ENCODE peak calls at places on chromosomes 6 and 20, in eight cellular contexts. C is endothelial cell of umbilical vein, D is IMR-90, T is right lobe of liver, P is A549, B is stomach, L is esophagus muscularis mucosa, Z is uterus. K is an unnamed sample.

GRCh38 chr6:168165891-168166290 is 86.9 kb upstream of the FRMD1 start:
- DNase-seq in C (no peak), D (no peak), T (no peak), P (no peak), B (no peak), L (no peak), Z (peak), K (no peak)

GRCh38 chr6:3534599-3534998 is 77.7 kb upstream of the SLC22A23 start:
- DNase-seq in C (no peak), D (peak), T (no peak), P (no peak), B (no peak), L (peak), Z (no peak), K (no peak)

GRCh38 chr6:168366473-168366872 is 46.9 kb upstream of the DACT2 start:
- DNase-seq in C (no peak), D (no peak), T (no peak), P (no peak), B (no peak), L (no peak), Z (no peak), K (no peak)

GRCh38 chr6:11217360-11218076 is 14.9 kb downstream of the NEDD9 start:
- DNase-seq in C (peak), D (no peak), T (no peak), P (peak), B (peak), L (no peak), Z (no peak), K (no peak)

GRCh38 chr6:8172510-8172909 is 70.2 kb upstream of the EEF1E1 start:
- DNase-seq in C (no peak), D (no peak), T (no peak), P (no peak), B (no peak), L (no peak), Z (no peak), K (no peak)

GRCh38 chr6:52391599-52391998 is 28.5 kb upstream of the EFHC1 start:
- DNase-seq in C (no peak), D (no peak), T (no peak), P (no peak), B (no peak), L (no peak), Z (no peak), K (no peak)

GRCh38 chr6:10399451-10399850 is 15.4 kb downstream of the TFAP2A start:
- DNase-seq in C (no peak), D (no peak), T (no peak), P (no peak), B (no peak), L (no peak), Z (no peak), K (no peak)

GRCh38 chr6:81565071-81565470 is 187.4 kb downstream of the TENT5A start:
- DNase-seq in C (no peak), D (no peak), T (no peak), P (no peak), B (no peak), L (no peak), Z (no peak), K (no peak)

GRCh38 chr6:88983532-88983931 is 20.1 kb upstream of the RNGTT start:
- DNase-seq in C (peak), D (peak), T (no peak), P (peak), B (no peak), L (no peak), Z (no peak), K (no peak)

GRCh38 chr6:111743859-111744692 is 129.2 kb downstream of the FYN start:
- DNase-seq in C (no peak), D (peak), T (no peak), P (no peak), B (no peak), L (no peak), Z (no peak), K (no peak)

GRCh38 chr6:35081426-35081851 is 59.7 kb downstream of the TCP11 start:
- DNase-seq in C (peak), D (peak), T (peak), P (no peak), B (no peak), L (no peak), Z (no peak), K (no peak)

GRCh38 chr20:17799575-17799974 is 99.8 kb downstream of the BANF2 start:
- DNase-seq in C (no peak), D (no peak), T (no peak), P (no peak), B (no peak), L (no peak), Z (no peak), K (no peak)

GRCh38 chr6:79813143-79813542 is 134.2 kb downstream of the ELOVL4 start:
- DNase-seq in C (no peak), D (no peak), T (no peak), P (no peak), B (no peak), L (no peak), Z (no peak), K (no peak)

GRCh38 chr6:168002812-168003211 is 5.3 kb downstream of the KIF25 start:
- DNase-seq in C (no peak), D (no peak), T (no peak), P (no peak), B (no peak), L (peak), Z (no peak), K (no peak)

GRCh38 chr6:89339565-89339964 is 13.0 kb downstream of the UBE2J1 start:
- DNase-seq in C (no peak), D (no peak), T (no peak), P (no peak), B (no peak), L (no peak), Z (no peak), K (no peak)

GRCh38 chr6:37487891-37488290 is 11.8 kb downstream of the CCDC167 start:
- DNase-seq in C (no peak), D (no peak), T (no peak), P (no peak), B (no peak), L (no peak), Z (no peak), K (no peak)

GRCh38 chr20:44582321-44583025 is at the start of gene PKIG:
- DNase-seq in C (peak), D (peak), T (no peak), P (no peak), B (no peak), L (no peak), Z (peak), K (no peak)

GRCh38 chr6:5996701-5997419 is 9.9 kb downstream of the NRN1 start:
- DNase-seq in C (peak), D (peak), T (no peak), P (no peak), B (no peak), L (no peak), Z (no peak), K (no peak)

GRCh38 chr6:169979873-169980440 is 228.5 kb downstream of the ERMARD start:
- DNase-seq in C (no peak), D (no peak), T (no peak), P (no peak), B (no peak), L (no peak), Z (no peak), K (no peak)

GRCh38 chr6:31822038-31822821 is 5.3 kb upstream of the HSPA1B start:
- DNase-seq in C (peak), D (peak), T (peak), P (peak), B (peak), L (peak), Z (peak), K (peak)

GRCh38 chr6:79946242-79946641 is 1.1 kb downstream of the ELOVL4 start:
- DNase-seq in C (no peak), D (peak), T (no peak), P (peak), B (no peak), L (no peak), Z (no peak), K (no peak)

GRCh38 chr6:39980839-39981580 is 46.7 kb upstream of the MOCS1 start:
- DNase-seq in C (peak), D (peak), T (no peak), P (peak), B (no peak), L (peak), Z (peak), K (no peak)

GRCh38 chr6:40325791-40326190 is 261.4 kb downstream of the LRFN2 start:
- DNase-seq in C (no peak), D (no peak), T (no peak), P (no peak), B (no peak), L (no peak), Z (no peak), K (no peak)

GRCh38 chr6:103937389-103937788 is 922.3 kb downstream of the HACE1 start:
- DNase-seq in C (no peak), D (no peak), T (no peak), P (no peak), B (no peak), L (no peak), Z (no peak), K (no peak)

GRCh38 chr6:113860165-113860955 is 3.2 kb downstream of the MARCKS start:
- DNase-seq in C (peak), D (peak), T (peak), P (peak), B (peak), L (no peak), Z (peak), K (no peak)

GRCh38 chr6:135328136-135328535 is 147.0 kb downstream of the MYB start:
- DNase-seq in C (no peak), D (no peak), T (no peak), P (no peak), B (no peak), L (no peak), Z (no peak), K (no peak)

DNA sequence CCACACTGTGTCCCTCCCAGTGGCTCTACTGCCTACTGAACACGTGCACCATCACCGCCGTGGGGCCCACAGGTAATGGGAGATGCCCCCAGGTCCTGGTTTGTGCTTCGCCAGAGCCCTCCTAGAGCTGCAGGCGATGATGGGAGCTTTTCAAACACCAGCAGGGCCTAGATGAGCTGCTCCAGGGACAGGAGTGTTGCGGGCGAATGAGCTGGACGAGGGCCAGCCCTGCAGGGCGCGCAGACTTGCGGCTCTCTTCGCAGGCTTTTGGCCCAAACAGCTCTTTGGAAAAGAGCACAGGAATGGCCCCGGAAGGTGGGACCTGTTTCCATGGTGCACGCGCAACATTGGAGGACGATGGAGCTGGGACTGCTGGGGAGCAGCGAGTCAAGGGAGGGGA is 409.3 kb upstream of the SULF2 start:
- DNase-seq in C (no peak), D (no peak), T (no peak), P (no peak), B (no peak), L (no peak), Z (no peak), K (no peak)
- TF ChIP-seq CTCF in C (no peak), D (no peak), T (no peak), P (no peak), B (no peak), L (no peak), Z (no peak), K (no peak)

DNA sequence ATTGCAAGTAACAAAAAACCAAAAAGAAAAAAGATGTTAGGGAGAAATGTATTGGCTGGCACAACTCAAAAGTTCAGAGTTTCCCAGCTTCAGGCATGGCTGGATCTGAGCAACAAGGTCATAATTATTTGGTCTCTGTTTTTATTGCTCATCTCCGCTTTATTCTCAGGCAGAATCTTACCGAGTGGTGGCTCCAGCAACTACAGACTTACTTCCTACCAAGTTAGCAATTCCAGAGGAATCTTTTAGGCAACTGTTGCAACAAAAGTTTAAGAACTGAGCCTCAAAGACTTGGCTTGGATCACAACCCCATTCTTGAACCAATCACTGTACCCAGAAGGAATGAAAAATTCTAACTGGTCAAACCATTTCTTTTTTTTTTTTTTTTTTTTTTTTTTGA is 35.5 kb upstream of the NCOA3 start:
- DNase-seq in C (no peak), D (no peak), T (no peak), P (no peak), B (no peak), L (no peak), Z (no peak), K (no peak)
- H3K27ac ChIP-seq in C (no peak), D (no peak), T (no peak), P (peak), B (no peak), L (no peak), Z (no peak), K (no peak)

GRCh38 chr6:1263039-1263849 is 48.7 kb upstream of the FOXQ1 start:
- DNase-seq in C (no peak), D (no peak), T (no peak), P (peak), B (no peak), L (no peak), Z (no peak), K (no peak)

GRCh38 chr6:1263850-1264377 is 48.0 kb upstream of the FOXQ1 start:
- DNase-seq in C (no peak), D (no peak), T (no peak), P (no peak), B (no peak), L (no peak), Z (no peak), K (no peak)

GRCh38 chr6:1266686-1267056 is 45.2 kb upstream of the FOXQ1 start:
- DNase-seq in C (no peak), D (no peak), T (no peak), P (no peak), B (no peak), L (no peak), Z (no peak), K (no peak)

GRCh38 chr6:1264619-1265445 is 47.1 kb upstream of the FOXQ1 start:
- DNase-seq in C (no peak), D (no peak), T (no peak), P (no peak), B (no peak), L (no peak), Z (no peak), K (no peak)

GRCh38 chr6:1262704-1263038 is 49.2 kb upstream of the FOXQ1 start:
- DNase-seq in C (no peak), D (no peak), T (no peak), P (no peak), B (no peak), L (no peak), Z (no peak), K (no peak)
- TF ChIP-seq POLR2A in C (no peak), D (no peak), T (no peak), P (no peak), B (no peak), L (no peak), Z (no peak), K (no peak)

GRCh38 chr6:147281895-147282565 is 77.8 kb downstream of the STXBP5 start:
- DNase-seq in C (no peak), D (no peak), T (no peak), P (no peak), B (no peak), L (no peak), Z (no peak), K (no peak)

GRCh38 chr6:147283460-147283859 is 79.2 kb downstream of the STXBP5 start:
- DNase-seq in C (no peak), D (peak), T (no peak), P (no peak), B (no peak), L (no peak), Z (peak), K (no peak)

GRCh38 chr6:147282566-147282959 is 78.3 kb downstream of the STXBP5 start:
- DNase-seq in C (no peak), D (no peak), T (no peak), P (no peak), B (no peak), L (no peak), Z (no peak), K (no peak)

GRCh38 chr6:147287869-147288271 is 83.7 kb downstream of the STXBP5 start:
- DNase-seq in C (peak), D (peak), T (no peak), P (peak), B (no peak), L (no peak), Z (no peak), K (no peak)

DNA sequence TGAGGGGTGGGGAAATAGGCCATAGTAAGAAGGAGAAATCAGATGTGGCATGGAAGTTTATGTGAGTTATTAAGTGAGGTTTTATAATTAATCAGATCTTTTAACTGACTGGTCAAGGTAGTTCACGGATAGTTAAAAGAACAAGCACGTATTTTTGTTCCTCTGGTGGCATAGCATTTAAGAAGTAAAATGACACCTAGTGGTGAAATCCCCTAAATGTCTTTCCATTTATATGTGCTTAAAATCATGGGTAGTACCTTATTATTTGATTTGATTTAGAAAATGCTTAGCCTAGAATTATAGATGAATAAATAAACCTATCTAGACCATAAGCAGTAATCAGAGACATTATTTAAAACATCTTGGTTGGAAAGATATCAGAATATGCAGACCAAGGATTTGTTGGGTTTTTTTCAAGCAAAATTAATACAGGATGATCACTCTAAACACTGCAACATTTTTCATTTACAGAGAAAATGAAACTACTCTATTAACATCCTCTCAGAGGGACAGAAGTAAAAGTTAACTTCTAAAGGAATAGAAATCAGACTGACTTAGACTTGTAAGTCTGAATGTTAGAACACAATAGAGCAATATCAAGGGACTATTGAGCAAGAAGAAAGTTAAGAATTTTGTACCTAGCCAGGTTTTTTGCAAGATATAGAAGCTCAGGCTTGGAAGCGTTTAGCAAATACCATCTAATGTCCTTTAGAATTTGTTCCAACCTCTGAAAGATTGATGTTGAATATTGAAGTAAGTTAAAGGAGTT is 81.1 kb downstream of the STXBP5 start:
- DNase-seq in C (peak), D (peak), T (no peak), P (peak), B (no peak), L (no peak), Z (no peak), K (no peak)
- TF ChIP-seq CTCF in C (peak), D (peak), T (peak), P (peak), B (no peak), L (peak), Z (peak), K (peak)

GRCh38 chr20:9236408-9236912 is 167.6 kb downstream of the PLCB4 start:
- DNase-seq in C (no peak), D (no peak), T (no peak), P (no peak), B (no peak), L (no peak), Z (no peak), K (no peak)

GRCh38 chr20:9241232-9241692 is 172.4 kb downstream of the PLCB4 start:
- DNase-seq in C (peak), D (peak), T (no peak), P (peak), B (no peak), L (no peak), Z (no peak), K (no peak)

GRCh38 chr20:9230406-9230805 is 161.5 kb downstream of the PLCB4 start:
- DNase-seq in C (no peak), D (no peak), T (no peak), P (no peak), B (no peak), L (no peak), Z (no peak), K (no peak)

GRCh38 chr20:9235518-9235917 is 166.6 kb downstream of the PLCB4 start:
- DNase-seq in C (peak), D (peak), T (no peak), P (peak), B (no peak), L (no peak), Z (no peak), K (no peak)
- H3K27ac ChIP-seq in C (no peak), D (no peak), T (no peak), P (no peak), B (no peak), L (no peak), Z (no peak), K (no peak)

DNA sequence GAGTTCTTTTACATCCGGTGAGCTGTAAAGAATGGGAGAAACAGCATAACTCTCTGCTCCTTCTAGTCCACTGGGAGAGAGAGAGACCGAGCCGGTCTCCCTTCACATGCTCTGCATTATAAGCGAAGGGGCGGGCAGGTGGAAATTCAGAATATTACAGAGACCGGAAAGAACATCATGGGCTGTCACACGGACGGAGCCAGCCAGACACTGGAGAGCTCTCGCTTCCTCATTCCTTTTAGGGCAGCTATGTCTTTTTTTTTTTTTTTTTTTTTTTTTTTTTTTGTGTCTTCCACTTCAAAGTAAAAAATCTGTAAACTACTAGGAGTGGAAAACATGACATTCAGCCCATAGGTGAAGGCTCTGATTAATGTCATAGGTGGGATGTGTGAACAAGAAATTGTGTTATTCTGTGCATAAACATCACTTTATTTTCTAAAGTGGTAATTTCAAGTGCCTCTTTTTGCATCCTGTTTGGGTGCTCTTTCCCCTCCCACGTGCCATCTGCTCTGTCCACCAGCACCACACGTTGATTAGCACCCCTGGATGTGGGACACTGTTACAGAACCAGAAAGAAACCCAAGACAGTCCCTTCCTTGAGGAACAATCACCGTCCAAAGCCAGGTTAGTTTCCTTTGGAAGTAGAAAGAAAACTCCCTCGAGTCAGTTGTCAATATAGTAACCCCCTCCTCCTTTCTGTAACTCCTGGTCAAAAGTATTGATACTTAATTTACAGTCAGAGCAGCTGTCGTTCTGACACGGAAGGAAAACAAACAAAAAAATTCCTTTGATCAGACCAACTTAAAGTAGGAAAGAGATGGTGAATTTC is at the start of gene TAGAP:
- DNase-seq in C (no peak), D (peak), T (peak), P (no peak), B (peak), L (peak), Z (peak), K (no peak)
- TF ChIP-seq POLR2A in C (no peak), D (no peak), T (peak), P (no peak), B (no peak), L (no peak), Z (no peak), K (peak)

DNA sequence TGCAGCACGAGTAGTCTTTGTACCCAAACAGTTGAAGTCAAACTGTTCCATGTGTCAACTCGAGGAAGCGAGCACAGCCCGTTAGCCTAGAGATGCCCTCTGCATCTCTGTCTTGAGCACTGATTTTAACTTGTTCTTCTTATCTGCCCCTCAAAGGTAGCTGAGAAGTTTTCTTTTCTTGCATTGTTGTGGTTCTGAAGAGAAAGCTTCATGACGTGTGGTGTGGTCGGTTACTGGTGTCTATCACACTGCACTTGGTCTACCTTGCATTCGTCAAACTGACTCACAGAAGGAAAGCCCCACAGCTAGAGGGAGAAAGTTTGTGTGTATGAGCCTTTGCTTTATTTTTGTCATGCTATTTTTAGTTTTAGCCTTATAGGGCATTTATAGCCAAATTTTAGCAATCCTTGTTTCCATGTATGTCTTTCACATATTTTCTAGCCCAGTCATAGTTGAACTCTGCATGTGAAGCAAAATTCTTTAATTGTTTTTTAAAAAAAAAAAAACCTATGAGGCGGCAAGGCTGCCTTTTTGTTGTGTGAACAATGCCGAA is 115.1 kb downstream of the JAG1 start:
- DNase-seq in C (no peak), D (peak), T (no peak), P (peak), B (no peak), L (no peak), Z (no peak), K (no peak)
- TF ChIP-seq CTCF in C (no peak), D (peak), T (no peak), P (no peak), B (no peak), L (no peak), Z (no peak), K (peak)

K was measured in esophagus squamous epithelium.